ENCODE peak calls at places on chromosomes 11 and 22, in five cellular contexts. Q is HT1080, W is cardiac fibroblast, P is T-cell, M is spleen. D is an unnamed sample.

GRCh38 chr11:76167590-76167989 is 38.7 kb downstream of the WNT11 start:
- DNase-seq in Q (no peak), W (no peak), P (no peak), M (no peak), D (no peak)

GRCh38 chr11:73645972-73646631 is at the start of gene PLEKHB1:
- DNase-seq in Q (no peak), W (no peak), P (no peak), M (no peak), D (no peak)

GRCh38 chr11:76459846-76460245 is 15.0 kb downstream of the EMSY start:
- DNase-seq in Q (no peak), W (no peak), P (no peak), M (no peak), D (no peak)

GRCh38 chr11:62182147-62182869 is 7.7 kb upstream of the SCGB1D1 start:
- DNase-seq in Q (no peak), W (no peak), P (no peak), M (no peak), D (no peak)

GRCh38 chr22:24433868-24434471 is 6.6 kb downstream of the ADORA2A start:
- DNase-seq in Q (peak), W (peak), P (no peak), M (peak), D (no peak)

GRCh38 chr22:49230194-49230577 is 597.5 kb downstream of the BRD1 start:
- DNase-seq in Q (no peak), W (no peak), P (no peak), M (peak), D (no peak)

GRCh38 chr11:86360775-86361395 is 13.8 kb upstream of the CCDC81 start:
- DNase-seq in Q (peak), W (peak), P (no peak), M (no peak), D (peak)

GRCh38 chr11:9735919-9736318 is 72.0 kb downstream of the SWAP70 start:
- DNase-seq in Q (no peak), W (no peak), P (no peak), M (no peak), D (no peak)

GRCh38 chr11:122601131-122602125 is 54.1 kb upstream of the UBASH3B start:
- DNase-seq in Q (peak), W (peak), P (no peak), M (no peak), D (peak)

GRCh38 chr22:30809086-30809485 is 114.4 kb downstream of the OSBP2 start:
- DNase-seq in Q (peak), W (peak), P (no peak), M (no peak), D (no peak)

GRCh38 chr11:67691149-67691548 is 16.7 kb upstream of the ALDH3B2 start:
- DNase-seq in Q (no peak), W (peak), P (no peak), M (no peak), D (no peak)

GRCh38 chr11:111046291-111046690 is 199.2 kb upstream of the POU2AF2 start:
- DNase-seq in Q (no peak), W (no peak), P (no peak), M (no peak), D (peak)

GRCh38 chr22:23289851-23290724 is 109.8 kb downstream of the BCR start:
- DNase-seq in Q (peak), W (peak), P (peak), M (no peak), D (peak)

GRCh38 chr11:121159721-121160120 is 58.7 kb downstream of the TECTA start:
- DNase-seq in Q (no peak), W (no peak), P (no peak), M (no peak), D (no peak)

GRCh38 chr11:64306876-64307622 is 1.7 kb downstream of the ESRRA start:
- DNase-seq in Q (no peak), W (no peak), P (no peak), M (peak), D (no peak)

GRCh38 chr11:61487342-61488025 is 21.1 kb upstream of the LRRC10B start:
- DNase-seq in Q (no peak), W (no peak), P (no peak), M (no peak), D (no peak)

GRCh38 chr22:35205141-35205775 is 52.0 kb upstream of the HMGXB4 start:
- DNase-seq in Q (no peak), W (no peak), P (no peak), M (no peak), D (no peak)

GRCh38 chr11:126992065-126992803 is 8.3 kb downstream of the KIRREL3 start:
- DNase-seq in Q (peak), W (peak), P (no peak), M (no peak), D (peak)

GRCh38 chr11:120817131-120817530 is 206.8 kb upstream of the TBCEL start:
- DNase-seq in Q (no peak), W (no peak), P (no peak), M (peak), D (no peak)

GRCh38 chr11:72191961-72192381 is at the start of gene FOLR1:
- DNase-seq in Q (no peak), W (no peak), P (no peak), M (no peak), D (peak)

GRCh38 chr11:32081129-32081641 is 9.7 kb upstream of the RCN1 start:
- DNase-seq in Q (peak), W (peak), P (no peak), M (no peak), D (peak)

GRCh38 chr11:79185351-79185750 is 255.5 kb downstream of the TENM4 start:
- DNase-seq in Q (no peak), W (no peak), P (no peak), M (no peak), D (no peak)

GRCh38 chr11:2691991-2692841 is 7.6 kb downstream of the KCNQ1OT1 start:
- DNase-seq in Q (no peak), W (no peak), P (no peak), M (peak), D (no peak)

GRCh38 chr11:74988541-74989268 is at the start of gene NEU3:
- DNase-seq in Q (peak), W (peak), P (peak), M (peak), D (peak)

GRCh38 chr22:33539202-33539901 is 380.9 kb downstream of the LARGE1 start:
- DNase-seq in Q (no peak), W (no peak), P (no peak), M (no peak), D (no peak)

GRCh38 chr11:113593698-113594308 is 112.3 kb downstream of the TMPRSS5 start:
- DNase-seq in Q (no peak), W (no peak), P (no peak), M (no peak), D (no peak)

GRCh38 chr11:1152316-1153104 is 5.2 kb upstream of the MUC5AC start:
- DNase-seq in Q (peak), W (peak), P (no peak), M (peak), D (peak)

GRCh38 chr11:10407749-10408472 is 47.2 kb upstream of the AMPD3 start:
- DNase-seq in Q (no peak), W (no peak), P (no peak), M (no peak), D (no peak)

GRCh38 chr11:17633987-17634775 is 85.2 kb upstream of the MYOD1 start:
- DNase-seq in Q (no peak), W (no peak), P (no peak), M (no peak), D (no peak)

GRCh38 chr11:117218133-117218915 is 13.5 kb downstream of the PCSK7 start:
- DNase-seq in Q (no peak), W (peak), P (no peak), M (peak), D (peak)

GRCh38 chr22:24370426-24370825 is 57.0 kb upstream of the ADORA2A start:
- DNase-seq in Q (no peak), W (peak), P (no peak), M (no peak), D (peak)

GRCh38 chr11:122167100-122167499 is 51.1 kb upstream of the BLID start:
- DNase-seq in Q (peak), W (peak), P (no peak), M (no peak), D (peak)

GRCh38 chr22:39569066-39569465 is 1.5 kb upstream of the CACNA1I start:
- DNase-seq in Q (no peak), W (no peak), P (no peak), M (no peak), D (no peak)

GRCh38 chr11:61814958-61815789 is 1.6 kb downstream of the FADS1 start:
- DNase-seq in Q (peak), W (peak), P (peak), M (peak), D (peak)

GRCh38 chr11:97078443-97078842 is 688.6 kb downstream of the JRKL start:
- DNase-seq in Q (no peak), W (no peak), P (no peak), M (no peak), D (no peak)

GRCh38 chr11:124114942-124115781 is at the start of gene VWA5A:
- DNase-seq in Q (peak), W (peak), P (peak), M (peak), D (peak)

GRCh38 chr22:36151006-36151595 is 9.5 kb downstream of the APOL3 start:
- DNase-seq in Q (no peak), W (peak), P (no peak), M (no peak), D (peak)

GRCh38 chr11:66915046-66915832 is 42.9 kb downstream of the PC start:
- DNase-seq in Q (no peak), W (no peak), P (no peak), M (no peak), D (no peak)

D was measured in fibroblast of lung.